ENCODE peak calls at places on chromosomes 16 and 17, in six cellular contexts. O, F, G, A, W and V are unnamed samples.

GRCh38 chr17:30534938-30535921 is 58.0 kb downstream of the GOSR1 start:
- DNase-seq in O (no peak), W (no peak), A (no peak), G (no peak), F (no peak), V (no peak)

GRCh38 chr17:3590231-3590630 is 19.0 kb downstream of the TRPV1 start:
- DNase-seq in G (no peak), A (no peak), O (no peak), F (no peak), W (no peak), V (no peak)

GRCh38 chr17:35286120-35286781 is 43.4 kb downstream of the SLFN5 start:
- DNase-seq in G (peak), O (no peak), A (no peak), F (no peak), W (no peak), V (no peak)

GRCh38 chr16:53546988-53547391 is 44.0 kb upstream of the AKTIP start:
- DNase-seq in A (no peak), G (peak), F (no peak), W (no peak), O (no peak), V (peak)

GRCh38 chr17:7404737-7405412 is 978 bp upstream of the TMEM256 start:
- DNase-seq in O (peak), G (no peak), A (peak), F (no peak), W (no peak), V (peak)

GRCh38 chr17:32862940-32863339 is 14.0 kb downstream of the MYO1D start:
- DNase-seq in F (no peak), G (no peak), O (no peak), W (no peak), A (no peak), V (no peak)

GRCh38 chr17:40371261-40371929 is 6.9 kb upstream of the GJD3 start:
- DNase-seq in W (no peak), G (no peak), O (no peak), A (no peak), F (no peak), V (no peak)

GRCh38 chr17:74738051-74738996 is 1.3 kb downstream of the RAB37 start:
- DNase-seq in W (peak), G (peak), F (no peak), O (peak), A (no peak), V (no peak)

GRCh38 chr17:75047398-75048098 is 523 bp downstream of the KCTD2 start:
- DNase-seq in G (no peak), A (peak), W (peak), O (peak), F (no peak), V (no peak)

GRCh38 chr16:88650749-88651275 is at the start of gene CYBA:
- DNase-seq in A (peak), O (peak), G (peak), F (no peak), W (peak), V (peak)

GRCh38 chr17:876272-876671 is 94.1 kb downstream of the MRM3 start:
- DNase-seq in G (no peak), O (no peak), A (no peak), F (no peak), W (no peak), V (no peak)

GRCh38 chr16:15507299-15507958 is 73.0 kb downstream of the BMERB1 start:
- DNase-seq in W (no peak), A (no peak), G (peak), O (no peak), F (no peak), V (peak)

GRCh38 chr17:45812102-45812501 is 28.0 kb downstream of the CRHR1 start:
- DNase-seq in G (peak), F (no peak), O (no peak), A (no peak), W (no peak), V (peak)
- TF ChIP-seq CTCF in G (no peak), F (no peak), O (peak), A (no peak), W (no peak), V (peak)

DNA sequence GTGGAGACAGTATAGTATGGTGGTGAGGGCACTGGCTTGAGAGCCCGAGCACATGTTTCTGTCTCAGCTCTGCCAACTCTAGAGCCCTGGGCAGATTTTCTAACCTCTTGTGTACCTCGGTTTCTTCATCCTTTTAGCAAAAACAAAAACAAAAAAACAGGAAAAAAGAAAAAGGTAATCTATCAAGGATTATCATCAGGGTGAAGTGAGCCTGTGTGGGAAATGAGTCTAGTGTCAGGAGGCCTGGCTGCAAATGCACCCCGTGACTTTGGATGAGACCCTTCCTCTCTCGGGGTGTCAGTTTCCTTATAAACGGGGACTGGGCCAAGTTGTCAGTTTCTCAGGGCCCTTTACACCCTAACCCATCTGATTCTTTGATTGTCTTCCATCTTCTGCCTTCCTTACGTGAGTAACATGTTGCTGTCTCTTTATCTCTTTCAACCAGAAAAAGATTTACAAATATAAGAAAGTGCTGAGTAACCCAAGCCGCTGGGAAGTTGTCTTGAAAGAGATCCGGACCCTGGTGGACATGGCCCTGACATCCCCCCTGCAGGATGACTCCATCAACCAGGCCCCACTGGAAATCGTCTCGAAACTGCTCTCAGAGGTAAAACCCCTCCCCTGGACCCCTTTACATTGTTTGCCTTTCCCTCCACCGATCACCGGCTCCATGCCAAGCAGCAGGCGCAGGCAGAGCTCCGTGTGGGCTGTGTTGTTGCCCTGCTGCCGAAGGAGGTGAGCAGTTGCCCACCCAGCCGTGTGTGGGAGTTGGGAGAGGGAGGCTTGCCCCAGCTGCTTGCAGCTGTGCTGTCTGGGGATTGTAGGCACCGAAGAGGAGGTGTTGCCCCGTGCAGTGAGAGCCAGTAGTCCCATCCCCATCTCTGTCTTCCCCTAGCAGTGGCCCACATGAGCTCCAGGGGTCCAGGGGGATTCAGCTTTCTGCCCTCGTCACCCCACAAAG is 127.1 kb upstream of the PLCG2 start:
- DNase-seq in F (no peak), G (no peak), W (no peak), O (no peak), A (no peak), V (no peak)
- H3K4me3 ChIP-seq in F (no peak), G (no peak), W (peak), O (no peak), A (no peak), V (no peak)

GRCh38 chr16:46950009-46950408 is 23.5 kb downstream of the DNAJA2 start:
- DNase-seq in G (no peak), F (no peak), O (no peak), A (no peak), W (no peak), V (no peak)

GRCh38 chr16:46949216-46949892 is 24.1 kb downstream of the DNAJA2 start:
- DNase-seq in W (no peak), A (no peak), F (no peak), G (no peak), O (no peak), V (no peak)

GRCh38 chr16:46948548-46949166 is 24.8 kb downstream of the DNAJA2 start:
- DNase-seq in O (no peak), W (no peak), G (no peak), A (no peak), F (no peak), V (no peak)

GRCh38 chr16:46947900-46948547 is 25.4 kb downstream of the DNAJA2 start:
- DNase-seq in G (peak), O (no peak), A (no peak), F (no peak), W (no peak), V (peak)
- TF ChIP-seq CTCF in G (peak), O (peak), A (peak), F (peak), W (peak), V (peak)

GRCh38 chr17:4740025-4740351 is 260 bp upstream of the CXCL16 start:
- DNase-seq in G (no peak), F (no peak), A (no peak), W (no peak), O (no peak), V (no peak)
- H3K4me3 ChIP-seq in G (no peak), F (peak), A (no peak), W (peak), O (peak), V (no peak)

GRCh38 chr16:87178977-87179376 is 138.2 kb downstream of the C16orf95 start:
- DNase-seq in O (peak), G (peak), F (no peak), W (no peak), A (no peak), V (peak)

GRCh38 chr16:87178177-87178863 is 138.9 kb downstream of the C16orf95 start:
- DNase-seq in O (no peak), F (no peak), A (no peak), G (no peak), W (no peak), V (no peak)

GRCh38 chr16:87177627-87178026 is 139.6 kb downstream of the C16orf95 start:
- DNase-seq in W (no peak), O (no peak), G (no peak), A (no peak), F (no peak), V (no peak)

GRCh38 chr16:87182759-87183158 is 134.4 kb downstream of the C16orf95 start:
- DNase-seq in A (no peak), G (no peak), F (no peak), W (no peak), O (no peak), V (no peak)

GRCh38 chr16:87180069-87180468 is 137.1 kb downstream of the C16orf95 start:
- DNase-seq in G (no peak), W (no peak), A (no peak), F (no peak), O (no peak), V (no peak)
- TF ChIP-seq CTCF in G (no peak), W (no peak), A (no peak), F (no peak), O (no peak), V (no peak)

DNA sequence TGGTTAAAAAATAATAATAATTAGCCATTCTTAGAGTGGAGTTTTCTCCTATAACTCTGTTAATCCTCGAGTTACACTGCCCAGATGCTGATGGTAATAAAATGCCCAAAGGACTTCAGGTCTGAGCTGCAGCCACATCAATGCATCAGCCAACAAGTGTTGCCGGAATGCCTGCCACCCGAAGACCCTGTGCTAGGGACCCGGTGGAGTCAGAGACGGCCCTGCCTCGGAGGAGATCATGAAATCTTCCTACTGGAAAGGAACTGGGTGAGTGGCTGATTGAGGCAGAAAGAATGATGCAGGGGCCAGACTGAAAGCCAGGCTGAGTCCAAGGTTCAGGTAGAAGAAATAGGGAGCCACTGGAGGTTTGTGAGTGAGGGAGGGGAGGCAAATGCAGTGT is 100.2 kb downstream of the ZNF423 start:
- DNase-seq in F (no peak), A (no peak), O (no peak), G (no peak), W (no peak), V (no peak)
- H3K4me3 ChIP-seq in F (no peak), A (no peak), O (no peak), G (no peak), W (peak), V (no peak)

GRCh38 chr16:81158964-81159363 is 62.8 kb upstream of the GCSH start:
- DNase-seq in O (no peak), A (no peak), G (no peak), F (no peak), W (no peak), V (no peak)
- TF ChIP-seq CTCF in O (no peak), A (no peak), G (no peak), F (no peak), W (no peak), V (no peak)